ENCODE peak calls at places on chromosomes 13 and 19, in eight cellular contexts. V is cardiac fibroblast; F is fibroblast of pulmonary artery; J is effector memory CD4-positive, alpha-beta T cell; C is right lobe of liver; D is BJ; K is spleen; Y is ovary. B is an unnamed sample.

GRCh38 chr13:27211771-27212364 is 39.5 kb upstream of the RPL21 start:
- DNase-seq in V (peak), F (peak), J (no peak), C (no peak), D (no peak), K (no peak), Y (no peak), B (peak)

GRCh38 chr19:6451583-6452222 is 7.9 kb downstream of the SLC25A23 start:
- DNase-seq in V (no peak), F (no peak), J (no peak), C (no peak), D (no peak), K (no peak), Y (no peak), B (no peak)

GRCh38 chr13:98650376-98651107 is 73.6 kb upstream of the STK24 start:
- DNase-seq in V (no peak), F (no peak), J (no peak), C (no peak), D (no peak), K (no peak), Y (no peak), B (no peak)

GRCh38 chr19:55350620-55351315 is 3.8 kb downstream of the COX6B2 start:
- DNase-seq in V (no peak), F (no peak), J (no peak), C (no peak), D (no peak), K (no peak), Y (no peak), B (no peak)

GRCh38 chr19:34481861-34482379 is 362 bp downstream of the WTIP start:
- DNase-seq in V (peak), F (peak), J (no peak), C (peak), D (no peak), K (no peak), Y (no peak), B (peak)

GRCh38 chr13:74825170-74825948 is 656.6 kb downstream of the TBC1D4 start:
- DNase-seq in V (peak), F (peak), J (no peak), C (no peak), D (peak), K (no peak), Y (no peak), B (peak)

GRCh38 chr13:77697208-77698103 is at the start of gene SLAIN1:
- DNase-seq in V (no peak), F (peak), J (peak), C (peak), D (no peak), K (peak), Y (peak), B (peak)

GRCh38 chr19:48308695-48309586 is 16.4 kb upstream of the EMP3 start:
- DNase-seq in V (no peak), F (peak), J (no peak), C (peak), D (no peak), K (no peak), Y (no peak), B (no peak)

GRCh38 chr13:43766766-43767165 is 20.0 kb downstream of the ENOX1 start:
- DNase-seq in V (no peak), F (no peak), J (no peak), C (no peak), D (no peak), K (no peak), Y (peak), B (no peak)

GRCh38 chr13:27001705-27002104 is 169.9 kb downstream of the USP12 start:
- DNase-seq in V (no peak), F (no peak), J (no peak), C (no peak), D (no peak), K (no peak), Y (no peak), B (no peak)

GRCh38 chr19:54388001-54388802 is 23.5 kb upstream of the LAIR1 start:
- DNase-seq in V (no peak), F (no peak), J (peak), C (no peak), D (no peak), K (peak), Y (no peak), B (peak)

GRCh38 chr19:44694184-44694579 is 4.8 kb upstream of the CEACAM16 start:
- DNase-seq in V (peak), F (no peak), J (no peak), C (no peak), D (no peak), K (no peak), Y (no peak), B (no peak)

GRCh38 chr19:10566658-10567410 is 1.0 kb upstream of the KRI1 start:
- DNase-seq in V (no peak), F (no peak), J (peak), C (no peak), D (no peak), K (peak), Y (peak), B (no peak)

GRCh38 chr19:3095375-3096191 is 1.4 kb downstream of the GNA11 start:
- DNase-seq in V (no peak), F (no peak), J (peak), C (peak), D (no peak), K (peak), Y (no peak), B (peak)

GRCh38 chr13:105929486-105929885 is 606.0 kb downstream of the EFNB2 start:
- DNase-seq in V (no peak), F (no peak), J (no peak), C (no peak), D (no peak), K (no peak), Y (no peak), B (no peak)

GRCh38 chr19:41668315-41668714 is 19.8 kb downstream of the CEACAM7 start:
- DNase-seq in V (no peak), F (no peak), J (no peak), C (no peak), D (no peak), K (no peak), Y (no peak), B (no peak)

GRCh38 chr19:294819-295686 is 3.9 kb upstream of the PLPP2 start:
- DNase-seq in V (peak), F (peak), J (no peak), C (no peak), D (no peak), K (no peak), Y (no peak), B (peak)

GRCh38 chr13:20231839-20232555 is at the start of gene GJB6:
- DNase-seq in V (no peak), F (no peak), J (no peak), C (no peak), D (no peak), K (no peak), Y (no peak), B (no peak)

GRCh38 chr13:57568865-57569264 is 62.7 kb upstream of the PCDH17 start:
- DNase-seq in V (no peak), F (no peak), J (no peak), C (no peak), D (no peak), K (no peak), Y (no peak), B (no peak)

GRCh38 chr19:6070179-6071102 is 39.9 kb downstream of the RFX2 start:
- DNase-seq in V (no peak), F (no peak), J (no peak), C (peak), D (no peak), K (no peak), Y (no peak), B (no peak)

GRCh38 chr19:41376998-41377365 is 649 bp downstream of the TMEM91 start:
- DNase-seq in V (no peak), F (no peak), J (no peak), C (no peak), D (no peak), K (no peak), Y (no peak), B (no peak)

GRCh38 chr19:16581971-16582343 is 9.7 kb upstream of the SLC35E1 start:
- DNase-seq in V (peak), F (no peak), J (no peak), C (no peak), D (no peak), K (no peak), Y (no peak), B (no peak)

GRCh38 chr13:106083620-106084350 is 451.7 kb downstream of the EFNB2 start:
- DNase-seq in V (peak), F (peak), J (no peak), C (no peak), D (no peak), K (no peak), Y (no peak), B (peak)

GRCh38 chr19:14375582-14376291 is 5.5 kb upstream of the ADGRE5 start:
- DNase-seq in V (peak), F (peak), J (no peak), C (peak), D (no peak), K (peak), Y (no peak), B (peak)
- H3K4me3 ChIP-seq in V (no peak), F (no peak), J (peak), C (no peak), D (no peak), K (no peak), Y (no peak), B (no peak)

GRCh38 chr13:51995677-51996551 is 15.3 kb downstream of the ATP7B start:
- DNase-seq in V (no peak), F (peak), J (no peak), C (peak), D (no peak), K (no peak), Y (no peak), B (peak)
- H3K4me3 ChIP-seq in V (no peak), F (no peak), J (no peak), C (no peak), D (no peak), K (no peak), Y (no peak), B (peak)

GRCh38 chr13:112346173-112346898 is 29.8 kb upstream of the SPACA7 start:
- DNase-seq in V (no peak), F (no peak), J (no peak), C (no peak), D (no peak), K (peak), Y (no peak), B (no peak)
- H3K4me3 ChIP-seq in V (no peak), F (no peak), J (no peak), C (no peak), D (no peak), K (no peak), Y (no peak), B (no peak)

DNA sequence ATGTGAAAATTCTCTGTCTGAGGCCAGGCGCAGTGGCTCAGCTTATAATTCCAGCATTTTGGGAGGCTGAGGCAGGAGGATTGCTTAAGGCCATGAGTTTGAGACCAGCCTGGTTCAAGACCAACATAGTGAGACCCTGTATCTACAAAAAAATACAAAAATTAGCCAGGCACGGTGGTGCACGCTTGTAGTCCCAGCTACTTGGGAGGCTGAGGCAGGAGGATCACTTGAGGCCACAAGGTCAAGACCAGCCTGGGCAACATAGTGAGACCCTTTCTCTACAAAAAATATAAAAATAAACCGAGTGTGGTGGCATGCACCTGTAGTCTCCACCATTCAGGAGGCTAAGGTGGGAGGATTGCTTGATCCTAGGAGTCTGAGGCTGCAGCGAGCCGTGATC is 2.2 kb upstream of the FCGBP start:
- DNase-seq in V (no peak), F (no peak), J (no peak), C (no peak), D (no peak), K (no peak), Y (no peak), B (no peak)
- H3K4me3 ChIP-seq in V (no peak), F (no peak), J (no peak), C (no peak), D (no peak), K (no peak), Y (no peak), B (no peak)

DNA sequence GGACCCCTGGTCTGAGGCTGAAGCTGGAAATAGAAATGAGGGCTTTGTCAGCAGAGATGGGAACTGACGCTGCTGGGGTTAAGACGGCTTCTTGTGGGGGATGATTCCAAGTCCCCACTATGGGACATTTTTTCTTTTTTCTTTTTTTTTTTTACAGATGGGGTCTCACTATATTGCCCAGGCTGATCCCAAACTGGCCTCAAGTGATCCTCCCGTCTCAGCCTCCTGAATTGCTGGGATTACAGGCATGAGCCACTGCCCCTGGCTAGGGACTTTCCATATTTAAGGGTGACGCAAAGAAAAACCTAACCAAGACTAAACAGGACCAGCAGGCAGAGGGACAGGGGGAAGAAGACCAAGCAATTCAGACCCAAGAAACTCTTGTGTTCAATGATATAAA is 10.0 kb downstream of the LRFN3 start:
- DNase-seq in V (no peak), F (no peak), J (no peak), C (no peak), D (no peak), K (no peak), Y (no peak), B (no peak)
- H3K4me3 ChIP-seq in V (no peak), F (no peak), J (no peak), C (no peak), D (no peak), K (no peak), Y (no peak), B (no peak)

DNA sequence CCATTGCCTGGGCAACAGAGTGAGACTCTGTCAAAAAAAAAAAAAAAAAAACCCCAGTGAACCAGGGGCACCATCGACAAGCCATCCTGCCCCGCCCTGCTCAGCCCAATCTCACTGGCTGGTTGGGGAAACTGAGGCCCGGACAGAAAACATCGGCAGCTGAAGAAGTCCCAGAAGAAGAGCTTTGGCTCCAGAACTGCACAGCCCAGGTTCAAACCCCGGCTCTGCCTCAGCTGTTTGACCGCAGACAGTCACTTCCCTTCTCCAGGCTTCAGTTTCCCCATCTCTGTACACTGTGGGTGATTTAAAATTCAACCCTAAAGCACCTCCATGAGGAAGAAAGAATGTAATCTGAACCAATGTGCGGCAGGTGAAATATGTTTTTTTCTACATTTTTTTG is 9.4 kb upstream of the SEMA6B start:
- DNase-seq in V (no peak), F (no peak), J (no peak), C (no peak), D (no peak), K (no peak), Y (no peak), B (no peak)
- H3K4me3 ChIP-seq in V (no peak), F (no peak), J (no peak), C (no peak), D (no peak), K (no peak), Y (no peak), B (no peak)

GRCh38 chr19:46022061-46022430 is 807 bp downstream of the PGLYRP1 start:
- DNase-seq in V (no peak), F (no peak), J (no peak), C (peak), D (no peak), K (no peak), Y (no peak), B (no peak)
- H3K4me3 ChIP-seq in V (no peak), F (no peak), J (no peak), C (no peak), D (no peak), K (no peak), Y (no peak), B (no peak)

DNA sequence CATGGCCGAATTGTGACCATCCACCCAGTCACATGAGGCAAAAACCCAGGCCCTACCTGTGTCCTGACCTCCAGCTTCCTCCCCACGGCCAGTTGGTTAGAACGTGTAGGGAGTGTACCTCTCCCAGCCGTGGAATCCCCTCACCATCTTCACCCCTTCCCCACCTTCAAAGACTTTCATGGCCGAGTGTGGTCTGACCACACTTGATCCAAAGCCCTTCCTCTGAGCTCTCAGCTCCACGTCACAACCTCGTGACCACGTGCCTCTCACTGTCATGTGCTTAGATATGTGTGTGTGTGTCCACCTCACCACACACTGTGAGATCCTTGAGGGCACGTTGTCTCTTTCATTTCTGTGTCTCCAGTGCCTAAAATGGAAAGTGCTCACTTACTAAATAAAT is 48.6 kb upstream of the UBE2L5 start:
- DNase-seq in V (no peak), F (no peak), J (peak), C (no peak), D (no peak), K (peak), Y (no peak), B (no peak)
- H3K4me3 ChIP-seq in V (no peak), F (no peak), J (no peak), C (no peak), D (no peak), K (no peak), Y (no peak), B (no peak)

GRCh38 chr13:36476661-36477060 is 44.4 kb downstream of the CCNA1 start:
- DNase-seq in V (no peak), F (no peak), J (no peak), C (no peak), D (no peak), K (no peak), Y (no peak), B (no peak)

GRCh38 chr13:36480726-36481485 is 48.6 kb downstream of the CCNA1 start:
- DNase-seq in V (no peak), F (no peak), J (no peak), C (no peak), D (no peak), K (no peak), Y (no peak), B (no peak)

GRCh38 chr13:36475468-36475867 is 43.2 kb downstream of the CCNA1 start:
- DNase-seq in V (peak), F (peak), J (no peak), C (no peak), D (no peak), K (no peak), Y (no peak), B (no peak)
- H3K4me3 ChIP-seq in V (no peak), F (no peak), J (no peak), C (no peak), D (no peak), K (no peak), Y (no peak), B (no peak)